ENCODE peak calls at places on chromosomes 2 and 18, in ten cellular contexts. K, D, O, A, Z, S, N, Y, Q and C are unnamed samples.
A peak's percentile ranks its signal among the peaks of the same experiment; 100 is the strongest.

GRCh38 chr2:97676620-97677019 is 7.1 kb downstream of the C2orf92 start:
- DNase-seq in K (no peak), D (no peak), O (no peak), A (no peak), Z (no peak), S (no peak), N (no peak), Y (no peak), Q (no peak), C (no peak)

GRCh38 chr2:149719695-149720094 is 132.1 kb upstream of the MMADHC start:
- DNase-seq in K (no peak), D (no peak), O (no peak), A (no peak), Z (peak; percentile 41), S (no peak), N (no peak), Y (no peak), Q (no peak), C (no peak)

GRCh38 chr18:12908706-12909105 is 24.7 kb upstream of the PTPN2 start:
- DNase-seq in K (peak; percentile 8), D (no peak), O (no peak), A (no peak), Z (peak; percentile 5), S (no peak), N (no peak), Y (no peak), Q (no peak), C (peak; percentile 7)

GRCh38 chr18:77105680-77106079 is 26.9 kb downstream of the MBP start:
- DNase-seq in K (no peak), D (peak; percentile 28), O (no peak), A (no peak), Z (no peak), S (no peak), N (no peak), Y (no peak), Q (no peak), C (no peak)

GRCh38 chr18:74745658-74746403 is 148.2 kb downstream of the ZNF407 start:
- DNase-seq in K (peak; percentile 52), D (no peak), O (no peak), A (no peak), Z (peak; percentile 89), S (no peak), N (no peak), Y (no peak), Q (no peak), C (peak; percentile 81)

GRCh38 chr18:63378919-63379638 is 12.1 kb upstream of the KDSR start:
- DNase-seq in K (no peak), D (no peak), O (no peak), A (no peak), Z (peak; percentile 1), S (no peak), N (no peak), Y (no peak), Q (no peak), C (no peak)

GRCh38 chr2:119126650-119127049 is 31.9 kb downstream of the C1QL2 start:
- DNase-seq in K (peak; percentile 35), D (peak; percentile 36), O (no peak), A (no peak), Z (peak; percentile 45), S (no peak), N (no peak), Y (peak; percentile 72), Q (peak; percentile 13), C (no peak)

GRCh38 chr2:225025917-225026571 is 16.2 kb downstream of the DOCK10 start:
- DNase-seq in K (no peak), D (no peak), O (no peak), A (no peak), Z (peak; percentile 77), S (no peak), N (peak; percentile 68), Y (no peak), Q (no peak), C (peak; percentile 92)

GRCh38 chr2:14123436-14124103 is 508.9 kb upstream of the LRATD1 start:
- DNase-seq in K (no peak), D (no peak), O (no peak), A (no peak), Z (no peak), S (no peak), N (no peak), Y (no peak), Q (no peak), C (no peak)

GRCh38 chr2:187511356-187512315 is 42.6 kb downstream of the TFPI start:
- DNase-seq in K (no peak), D (no peak), O (no peak), A (no peak), Z (no peak), S (no peak), N (no peak), Y (no peak), Q (no peak), C (no peak)

GRCh38 chr2:190996338-190996946 is 17.5 kb downstream of the STAT1 start:
- DNase-seq in K (peak; percentile 74), D (no peak), O (no peak), A (no peak), Z (peak; percentile 59), S (no peak), N (no peak), Y (peak; percentile 68), Q (peak; percentile 20), C (no peak)

GRCh38 chr2:241111443-241111810 is 9.3 kb upstream of the MTERF4 start:
- DNase-seq in K (no peak), D (no peak), O (no peak), A (no peak), Z (no peak), S (no peak), N (no peak), Y (no peak), Q (peak; percentile 53), C (no peak)

GRCh38 chr2:168034586-168034985 is 212.8 kb downstream of the STK39 start:
- DNase-seq in K (no peak), D (no peak), O (no peak), A (no peak), Z (no peak), S (no peak), N (no peak), Y (no peak), Q (no peak), C (no peak)

GRCh38 chr2:189287363-189287762 is 107.8 kb upstream of the COL5A2 start:
- DNase-seq in K (no peak), D (no peak), O (no peak), A (no peak), Z (no peak), S (no peak), N (no peak), Y (no peak), Q (no peak), C (no peak)

GRCh38 chr2:73107211-73107926 is 5.4 kb downstream of the RAB11FIP5 start:
- DNase-seq in K (no peak), D (no peak), O (no peak), A (no peak), Z (peak; percentile 76), S (peak; percentile 85), N (no peak), Y (no peak), Q (no peak), C (no peak)

GRCh38 chr2:222912117-222912516 is 51.3 kb downstream of the ACSL3 start:
- DNase-seq in K (no peak), D (no peak), O (no peak), A (peak; percentile 92), Z (peak; percentile 44), S (no peak), N (no peak), Y (no peak), Q (no peak), C (peak; percentile 16)

GRCh38 chr18:71020342-71021096 is 731.7 kb downstream of the SOCS6 start:
- DNase-seq in K (peak; percentile 36), D (no peak), O (no peak), A (no peak), Z (peak; percentile 52), S (no peak), N (peak; percentile 49), Y (no peak), Q (no peak), C (peak; percentile 4)

GRCh38 chr2:216829533-216829932 is 30.3 kb downstream of the TNP1 start:
- DNase-seq in K (peak; percentile 1), D (peak; percentile 42), O (no peak), A (no peak), Z (peak; percentile 74), S (peak; percentile 92), N (peak; percentile 2), Y (no peak), Q (no peak), C (peak; percentile 63)

GRCh38 chr2:108542071-108542470 is 7.8 kb downstream of the LIMS1 start:
- DNase-seq in K (peak; percentile 86), D (no peak), O (no peak), A (no peak), Z (peak; percentile 86), S (no peak), N (no peak), Y (no peak), Q (no peak), C (peak; percentile 71)

GRCh38 chr2:27303093-27304025 is 4.9 kb downstream of the UCN start:
- DNase-seq in K (peak; percentile 82), D (no peak), O (peak; percentile 22), A (no peak), Z (peak; percentile 88), S (peak; percentile 68), N (no peak), Y (peak; percentile 67), Q (no peak), C (peak; percentile 32)

GRCh38 chr2:218995972-218996644 is 2.9 kb upstream of the CRYBA2 start:
- DNase-seq in K (peak; percentile 78), D (peak; percentile 88), O (peak; percentile 80), A (no peak), Z (peak; percentile 96), S (peak; percentile 96), N (no peak), Y (peak; percentile 94), Q (peak; percentile 71), C (peak; percentile 60)